ENCODE peak calls at places on chromosomes 4 and X, in four cellular contexts. S, K, R and B are unnamed samples.

GRCh38 chr4:184801781-184802180 is 24.0 kb downstream of the ACSL1 start:
- DNase-seq in S (no peak), K (no peak), R (no peak), B (no peak)

GRCh38 chr4:52750819-52751348 is 341 bp downstream of the ERVMER34-1 start:
- DNase-seq in S (no peak), K (peak; percentile 19), R (no peak), B (peak; percentile 27)

GRCh38 chr4:139761461-139761860 is 95.8 kb downstream of the MGST2 start:
- DNase-seq in S (no peak), K (peak; percentile 9), R (no peak), B (no peak)

GRCh38 chr4:153808175-153808574 is 19.3 kb upstream of the SFRP2 start:
- DNase-seq in S (no peak), K (no peak), R (no peak), B (no peak)

GRCh38 chrX:87468941-87469340 is 48.7 kb upstream of the KLHL4 start:
- DNase-seq in S (no peak), K (no peak), R (no peak), B (no peak)

GRCh38 chr4:2051086-2051485 is 8.0 kb upstream of the NAT8L start:
- DNase-seq in S (no peak), K (no peak), R (no peak), B (no peak)

GRCh38 chrX:12002876-12003275 is 135.4 kb upstream of the FRMPD4 start:
- DNase-seq in S (no peak), K (no peak), R (no peak), B (no peak)

GRCh38 chrX:145716226-145716625 is 101.4 kb upstream of the SLITRK2 start:
- DNase-seq in S (no peak), K (no peak), R (no peak), B (no peak)

GRCh38 chr4:142741995-142742394 is 104.1 kb downstream of the INPP4B start:
- DNase-seq in S (no peak), K (no peak), R (no peak), B (no peak)

GRCh38 chr4:121728066-121728465 is 31.3 kb upstream of the ANXA5 start:
- DNase-seq in S (no peak), K (no peak), R (peak; percentile 37), B (no peak)

GRCh38 chrX:51742586-51742985 is 656 bp upstream of the GSPT2 start:
- DNase-seq in S (no peak), K (no peak), R (no peak), B (no peak)

GRCh38 chrX:119008122-119008744 is 33.8 kb downstream of the LONRF3 start:
- DNase-seq in S (no peak), K (peak; percentile 56), R (no peak), B (peak; percentile 54)

GRCh38 chr4:140569307-140569638 is 512 bp upstream of the UCP1 start:
- DNase-seq in S (no peak), K (no peak), R (no peak), B (no peak)

GRCh38 chrX:29530520-29530919 is 684.8 kb upstream of the MAGEB2 start:
- DNase-seq in S (no peak), K (no peak), R (peak; percentile 29), B (no peak)

GRCh38 chr4:19486400-19486799 is 765.3 kb upstream of the SLIT2 start:
- DNase-seq in S (no peak), K (no peak), R (no peak), B (no peak)

GRCh38 chr4:6474705-6475457 is 2.5 kb upstream of the PPP2R2C start:
- DNase-seq in S (no peak), K (no peak), R (no peak), B (no peak)

GRCh38 chrX:46433892-46434291 is 111.3 kb downstream of the ZNF674 start:
- DNase-seq in S (no peak), K (no peak), R (no peak), B (no peak)

GRCh38 chr4:1711055-1711905 is 839 bp downstream of the SLBP start:
- DNase-seq in S (peak; percentile 68), K (no peak), R (no peak), B (peak; percentile 51)

DNA sequence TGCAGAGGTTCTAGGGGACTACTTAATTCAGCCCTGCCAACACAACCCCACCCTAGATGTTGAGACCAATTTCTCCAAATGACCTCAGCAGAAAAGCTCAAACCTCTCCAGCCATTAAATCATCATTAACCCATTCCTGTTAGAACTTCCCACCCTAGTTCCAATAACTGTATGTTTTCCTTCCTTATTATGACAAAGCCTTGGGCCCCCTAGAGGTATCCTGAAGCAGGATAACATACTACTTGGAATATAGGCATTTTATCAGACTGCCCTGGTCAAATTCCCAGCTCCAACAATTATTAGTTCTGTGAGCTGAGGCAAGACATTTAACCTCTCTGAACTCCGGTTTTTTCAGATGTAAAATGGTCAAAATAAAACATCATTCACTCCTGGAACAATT is 244.6 kb upstream of the TENM3 start:
- DNase-seq in S (no peak), K (no peak), R (no peak), B (no peak)
- TF ChIP-seq CTCF in S (no peak), K (no peak), R (no peak), B (no peak)

DNA sequence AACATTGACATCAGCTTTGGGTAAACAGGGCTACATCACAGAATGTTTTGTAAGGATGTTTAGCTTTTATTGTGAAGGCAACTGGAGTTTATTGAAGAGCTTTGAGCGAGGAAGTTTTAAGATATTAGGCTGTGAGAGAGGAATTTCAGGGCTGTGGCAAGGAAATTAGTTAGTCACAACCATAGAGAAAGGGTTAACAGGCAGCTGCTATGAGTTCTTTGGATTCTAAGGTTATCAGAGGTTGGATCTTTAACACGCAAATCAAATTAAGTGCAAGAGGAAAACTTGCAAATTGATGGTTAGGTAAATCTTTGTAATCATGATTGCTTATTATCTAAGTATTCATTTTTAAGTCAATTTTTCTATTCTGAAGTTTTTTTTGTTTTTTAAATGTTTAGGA is 156.0 kb downstream of the UGT8 start:
- DNase-seq in S (no peak), K (no peak), R (no peak), B (no peak)
- TF ChIP-seq CTCF in S (no peak), K (no peak), R (no peak), B (no peak)

GRCh38 chrX:27597506-27597905 is 7.4 kb downstream of the DCAF8L2 start:
- DNase-seq in S (no peak), K (no peak), R (no peak), B (no peak)

GRCh38 chrX:27598312-27598711 is 8.2 kb downstream of the DCAF8L2 start:
- DNase-seq in S (no peak), K (no peak), R (no peak), B (no peak)

GRCh38 chrX:27600686-27601085 is 10.5 kb downstream of the DCAF8L2 start:
- DNase-seq in S (no peak), K (no peak), R (no peak), B (no peak)

DNA sequence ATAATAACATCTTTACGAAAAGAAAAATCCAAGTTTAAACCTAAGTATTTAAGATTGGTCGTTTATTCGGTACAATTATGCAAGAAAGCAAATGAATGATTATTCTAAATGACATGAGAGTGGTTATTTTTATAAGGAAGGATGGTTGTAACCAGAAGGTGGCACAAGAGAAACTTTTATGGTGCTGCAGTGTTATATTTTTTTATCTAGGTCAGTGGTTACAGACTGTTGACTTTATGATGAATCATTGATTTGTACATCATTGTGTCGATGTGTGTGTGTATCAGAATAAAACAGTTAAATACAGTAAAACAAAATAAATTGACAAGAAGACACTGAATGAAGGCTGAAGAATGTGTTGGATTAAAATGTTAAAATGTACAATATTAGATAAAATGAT is 9.8 kb downstream of the DCAF8L2 start:
- DNase-seq in S (no peak), K (no peak), R (no peak), B (no peak)
- TF ChIP-seq CTCF in S (no peak), K (no peak), R (no peak), B (no peak)

DNA sequence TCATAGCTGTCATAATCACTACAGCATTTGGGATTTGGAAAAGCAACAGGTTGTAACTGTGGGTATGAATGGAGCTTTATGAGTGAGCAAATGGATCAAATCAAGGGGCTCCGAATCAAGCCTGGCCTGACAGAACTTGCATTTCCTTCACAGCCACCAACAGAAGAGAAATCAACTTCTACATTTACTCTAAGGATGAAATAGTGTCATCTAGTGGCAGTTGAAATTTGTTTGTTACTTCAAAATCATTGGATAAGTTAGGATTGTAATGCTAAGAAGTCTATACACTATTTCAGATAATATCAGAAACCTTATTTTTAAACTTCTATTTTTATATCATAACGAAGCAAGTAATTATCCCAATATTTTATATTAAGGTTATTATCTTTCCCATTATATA is 10.7 kb upstream of the WDR17 start:
- DNase-seq in S (no peak), K (no peak), R (no peak), B (peak; percentile 41)
- TF ChIP-seq CTCF in S (peak; percentile 33), K (no peak), R (peak; percentile 14), B (peak; percentile 51)

GRCh38 chr4:92163348-92163747 is 140.4 kb upstream of the GRID2 start:
- DNase-seq in S (no peak), K (no peak), R (no peak), B (no peak)
- TF ChIP-seq CTCF in S (peak; percentile 24), K (no peak), R (no peak), B (peak; percentile 39)

GRCh38 chr4:112515278-112516075 is 503 bp downstream of the NEUROG2 start:
- DNase-seq in S (peak; percentile 79), K (peak; percentile 63), R (no peak), B (peak; percentile 79)

GRCh38 chr4:112514079-112514448 is 1.9 kb downstream of the NEUROG2 start:
- DNase-seq in S (no peak), K (peak; percentile 37), R (no peak), B (peak; percentile 71)

GRCh38 chr4:112516401-112517066 is 554 bp upstream of the NEUROG2 start:
- DNase-seq in S (peak; percentile 70), K (peak; percentile 45), R (no peak), B (peak; percentile 86)

GRCh38 chr4:112516076-112516385 is at the start of gene NEUROG2:
- DNase-seq in S (no peak), K (no peak), R (no peak), B (no peak)

DNA sequence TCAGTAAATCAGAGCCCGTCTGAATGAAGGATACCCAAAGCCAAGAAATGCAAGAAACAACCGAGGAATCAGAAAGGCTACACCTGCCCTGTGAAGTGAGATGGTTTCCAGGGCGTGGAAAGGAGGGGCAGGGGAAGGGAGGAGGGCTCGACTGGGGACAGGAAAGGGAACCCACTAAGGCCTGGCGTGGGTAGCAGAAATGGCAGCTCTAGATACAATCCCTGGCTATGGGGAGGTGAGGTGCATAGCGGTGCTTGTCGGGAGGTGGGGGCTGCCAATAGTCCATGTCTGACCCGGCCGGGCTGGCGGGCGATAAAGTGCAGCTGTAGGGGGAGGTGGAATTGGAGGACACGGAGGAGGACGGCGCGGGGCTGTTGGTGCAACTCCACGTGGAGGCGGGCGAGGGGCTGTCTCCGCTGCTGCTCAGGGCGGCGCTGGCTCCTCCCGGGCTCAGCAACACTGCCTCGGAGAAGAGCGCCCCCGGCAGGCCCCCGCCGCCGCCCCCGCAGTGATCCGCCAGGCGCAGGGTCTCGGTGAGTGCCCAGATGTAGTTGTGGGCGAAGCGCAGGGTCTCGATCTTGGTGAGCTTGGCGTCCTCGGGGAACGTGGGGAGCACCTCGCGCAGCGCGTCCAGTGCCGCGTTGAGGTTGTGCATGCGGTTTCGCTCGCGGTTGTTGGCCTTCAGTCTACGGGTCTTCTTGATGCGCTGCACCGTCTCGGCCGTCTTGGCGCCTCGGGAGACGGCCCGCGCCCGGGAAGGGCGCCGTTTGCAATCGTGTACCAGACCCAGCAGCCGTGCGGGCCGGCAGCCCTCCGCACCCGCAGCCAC is 1.3 kb downstream of the NEUROG2 start:
- DNase-seq in S (peak; percentile 69), K (peak; percentile 26), R (no peak), B (peak; percentile 65)
- TF ChIP-seq CTCF in S (peak; percentile 56), K (no peak), R (no peak), B (peak; percentile 47)